ENCODE peak calls at places on chromosomes 13 and 19, in nine cellular contexts. A is brain microvascular endothelial cell; S is psoas muscle; M is fibroblast of lung; P is heart left ventricle; G is body of pancreas; U is upper lobe of right lung; E is heart right ventricle; L is CD8-positive, alpha-beta T cell. H is an unnamed sample. For H3K36me3, the result is how much of the 10 kb centered on the place peaks cover.

GRCh38 chr13:31050486-31051400 is 111.0 kb downstream of the HSPH1 start:
- DNase-seq in A (no peak), S (no peak), M (no peak), P (no peak), G (no peak), U (no peak), E (no peak), L (no peak), H (no peak)

GRCh38 chr19:44810555-44811447 is 1.9 kb downstream of the BCAM start:
- DNase-seq in A (no peak), S (no peak), M (no peak), P (no peak), G (no peak), U (no peak), E (no peak), L (no peak), H (peak)

GRCh38 chr19:45913874-45914830 is at the start of gene NANOS2:
- DNase-seq in A (no peak), S (peak), M (no peak), P (no peak), G (no peak), U (no peak), E (no peak), L (no peak), H (no peak)

GRCh38 chr13:98476538-98476966 is 100.4 kb downstream of the STK24 start:
- DNase-seq in A (peak), S (peak), M (peak), P (peak), G (peak), U (peak), E (no peak), L (peak), H (peak)

GRCh38 chr13:104466016-104466415 is 1399.8 kb upstream of the SLC10A2 start:
- DNase-seq in A (no peak), S (no peak), M (no peak), P (no peak), G (no peak), U (no peak), E (no peak), L (no peak), H (peak)

GRCh38 chr13:67440240-67440639 is 210.1 kb upstream of the PCDH9 start:
- DNase-seq in A (no peak), S (no peak), M (no peak), P (no peak), G (no peak), U (no peak), E (no peak), L (no peak), H (no peak)

GRCh38 chr13:20439261-20439660 is 86.4 kb downstream of the CRYL1 start:
- DNase-seq in A (no peak), S (no peak), M (peak), P (no peak), G (no peak), U (no peak), E (no peak), L (no peak), H (no peak)

GRCh38 chr13:51764184-51765141 is 39.5 kb downstream of the DHRS12 start:
- DNase-seq in A (peak), S (peak), M (peak), P (peak), G (peak), U (no peak), E (peak), L (peak), H (peak)

GRCh38 chr13:101144808-101145419 is 271.4 kb downstream of the NALCN start:
- DNase-seq in A (peak), S (no peak), M (peak), P (no peak), G (no peak), U (no peak), E (no peak), L (no peak), H (peak)

GRCh38 chr19:55086730-55087541 is 11.3 kb downstream of the EPS8L1 start:
- DNase-seq in A (peak), S (peak), M (peak), P (peak), G (peak), U (peak), E (peak), L (no peak), H (peak)

GRCh38 chr19:54684537-54684936 is 21.8 kb downstream of the LILRB4 start:
- DNase-seq in A (peak), S (no peak), M (peak), P (no peak), G (no peak), U (no peak), E (peak), L (no peak), H (peak)

GRCh38 chr13:72622546-72622945 is 104.9 kb downstream of the MZT1 start:
- DNase-seq in A (no peak), S (no peak), M (no peak), P (no peak), G (no peak), U (no peak), E (no peak), L (no peak), H (peak)

GRCh38 chr13:45042539-45042938 is 53.2 kb downstream of the GPALPP1 start:
- DNase-seq in A (no peak), S (no peak), M (peak), P (no peak), G (no peak), U (no peak), E (no peak), L (no peak), H (no peak)

GRCh38 chr13:77506874-77507273 is 28.6 kb upstream of the SCEL start:
- DNase-seq in A (no peak), S (no peak), M (no peak), P (no peak), G (no peak), U (no peak), E (no peak), L (no peak), H (no peak)

GRCh38 chr13:52851153-52851962 is 2.9 kb upstream of the PCDH8 start:
- DNase-seq in A (no peak), S (no peak), M (peak), P (peak), G (peak), U (peak), E (peak), L (no peak), H (no peak)

GRCh38 chr13:90375851-90376250 is 971.6 kb upstream of the MIR17HG start:
- DNase-seq in A (peak), S (no peak), M (peak), P (no peak), G (no peak), U (no peak), E (no peak), L (no peak), H (no peak)

GRCh38 chr19:14519860-14520407 is 1.7 kb upstream of the DNAJB1 start:
- DNase-seq in A (no peak), S (no peak), M (peak), P (no peak), G (peak), U (no peak), E (no peak), L (no peak), H (peak)

GRCh38 chr13:63327584-63327983 is 1911.9 kb upstream of the PCDH20 start:
- DNase-seq in A (no peak), S (no peak), M (no peak), P (no peak), G (no peak), U (no peak), E (no peak), L (no peak), H (no peak)

GRCh38 chr19:8500158-8500557 is 2.3 kb downstream of the PRAM1 start:
- DNase-seq in A (no peak), S (no peak), M (no peak), P (no peak), G (no peak), U (no peak), E (no peak), L (no peak), H (no peak)

GRCh38 chr19:58055483-58055874 is 3.6 kb upstream of the ZNF135 start:
- DNase-seq in A (no peak), S (no peak), M (no peak), P (no peak), G (no peak), U (no peak), E (no peak), L (no peak), H (no peak)

GRCh38 chr13:100671389-100672182 is 3.0 kb downstream of the TMTC4 start:
- DNase-seq in A (no peak), S (no peak), M (peak), P (no peak), G (no peak), U (no peak), E (no peak), L (no peak), H (no peak)

GRCh38 chr19:49929611-49930482 is 543 bp upstream of the NUP62 start:
- DNase-seq in A (peak), S (peak), M (peak), P (peak), G (peak), U (peak), E (peak), L (peak), H (peak)

GRCh38 chr19:49929121-49929610 is at the start of the genes ATF5 and NUP62:
- DNase-seq in A (peak), S (peak), M (peak), P (peak), G (peak), U (peak), E (peak), L (peak), H (peak)

GRCh38 chr19:49931293-49932040 is 2.2 kb upstream of the NUP62 start:
- DNase-seq in A (no peak), S (no peak), M (no peak), P (no peak), G (no peak), U (no peak), E (no peak), L (no peak), H (no peak)

GRCh38 chr19:49932041-49932451 is 2.7 kb upstream of the NUP62 start:
- DNase-seq in A (no peak), S (no peak), M (no peak), P (no peak), G (no peak), U (no peak), E (no peak), L (no peak), H (peak)

GRCh38 chr19:49930483-49931011 is 1.2 kb upstream of the NUP62 start:
- DNase-seq in A (no peak), S (peak), M (no peak), P (peak), G (no peak), U (no peak), E (peak), L (no peak), H (no peak)
- H3K4me3 ChIP-seq in A (no peak), S (peak), M (peak), P (no peak), G (no peak), U (peak), E (peak), L (peak), H (no peak)

DNA sequence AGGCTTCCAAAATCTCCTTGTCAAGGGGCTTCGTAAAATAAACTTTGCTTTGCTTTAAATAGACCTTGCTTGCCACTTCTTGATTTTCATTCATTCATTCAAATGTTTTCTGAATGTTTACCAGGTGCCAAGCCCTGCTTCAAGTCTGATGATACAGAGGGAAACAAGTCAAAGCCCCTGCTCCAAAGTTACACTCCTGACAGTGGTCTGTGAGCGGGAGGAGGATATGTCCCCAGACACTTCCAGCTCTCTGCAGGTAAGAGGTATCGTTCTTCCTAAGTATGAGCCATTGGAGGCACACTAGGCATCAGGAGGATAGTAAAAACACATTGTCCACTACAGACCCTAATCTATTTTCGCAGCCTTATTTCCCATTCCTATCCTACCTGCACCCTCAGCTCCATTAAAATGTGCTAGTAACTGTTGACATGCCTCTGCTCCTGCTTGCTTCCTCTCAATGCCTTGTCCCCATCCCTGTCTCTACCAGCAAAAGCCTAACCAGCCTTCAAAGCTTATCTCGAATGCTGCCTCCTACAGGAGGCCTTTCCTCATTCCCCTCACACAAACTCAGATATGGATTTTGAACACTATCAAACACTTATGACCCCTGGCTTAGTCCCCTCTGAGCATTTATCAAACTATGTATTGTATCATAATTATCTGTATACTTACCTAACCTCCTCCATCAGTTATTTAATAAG is 6.2 kb upstream of the WBP4 start:
- DNase-seq in A (no peak), S (no peak), M (no peak), P (no peak), G (no peak), U (no peak), E (no peak), L (no peak), H (no peak)
- TF ChIP-seq CTCF in A (peak), S (no peak), M (peak), P (peak), G (peak), U (no peak), E (no peak), L (no peak), H (peak)

DNA sequence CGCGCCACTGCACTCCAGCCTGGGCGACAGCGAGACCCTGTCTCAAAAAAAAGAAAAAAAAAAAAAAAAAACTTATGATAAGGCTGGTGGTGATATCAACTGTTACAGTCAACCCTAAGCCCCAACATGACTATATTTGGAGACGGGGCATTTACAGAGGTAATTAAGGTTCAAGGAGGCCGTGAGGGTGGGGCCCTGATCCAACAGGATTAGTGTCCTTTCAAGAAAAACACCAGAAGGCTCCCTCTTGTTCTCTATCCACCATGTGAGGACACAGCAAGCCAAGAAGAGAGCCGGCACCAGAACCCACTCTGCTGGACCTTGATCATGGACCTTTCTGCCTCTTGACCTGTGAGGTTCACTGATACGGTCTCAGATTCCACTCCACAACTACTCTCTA is 14.1 kb downstream of the MIER2 start:
- DNase-seq in A (no peak), S (no peak), M (no peak), P (no peak), G (no peak), U (peak), E (no peak), L (no peak), H (no peak)
- H3K36me3 ChIP-seq in A (half or more), S (half or more), M (under half), P (half or more), G (under half), U (half or more), E (half or more), L (under half), H (under half)

GRCh38 chr13:33817513-33817842 is 471 bp upstream of the RFC3 start:
- DNase-seq in A (no peak), S (no peak), M (peak), P (no peak), G (no peak), U (no peak), E (no peak), L (no peak), H (no peak)
- H3K4me3 ChIP-seq in A (peak), S (peak), M (peak), P (peak), G (no peak), U (peak), E (peak), L (peak), H (peak)

GRCh38 chr19:49866933-49867782 is at the start of gene PNKP:
- DNase-seq in A (peak), S (peak), M (peak), P (peak), G (peak), U (peak), E (peak), L (peak), H (peak)
- TF ChIP-seq CTCF in A (no peak), S (no peak), M (no peak), P (no peak), G (no peak), U (no peak), E (no peak), L (no peak), H (no peak)

DNA sequence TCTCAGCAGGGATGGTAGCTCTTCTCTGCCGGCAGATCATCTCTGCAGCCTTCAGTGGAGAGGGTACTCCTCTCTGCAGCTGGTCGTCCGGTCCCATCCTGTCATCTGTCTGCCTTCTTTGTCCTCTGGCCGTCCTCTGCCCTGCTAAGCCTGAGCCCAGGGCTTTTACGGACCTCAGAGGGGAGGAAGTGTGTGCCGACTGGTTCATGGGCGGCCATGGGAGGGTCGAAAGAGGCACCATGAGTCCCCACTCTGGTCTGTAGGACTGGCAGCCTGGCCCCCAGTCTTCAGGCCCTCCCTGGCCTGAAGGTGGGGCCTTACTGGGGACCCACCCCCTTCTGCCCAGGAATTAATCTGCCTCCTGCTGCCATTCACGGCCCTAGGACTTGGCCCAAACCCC is 4.0 kb downstream of the ZNF554 start:
- DNase-seq in A (no peak), S (no peak), M (no peak), P (no peak), G (no peak), U (no peak), E (no peak), L (no peak), H (no peak)
- H3K36me3 ChIP-seq in A (under half), S (under half), M (under half), P (under half), G (under half), U (under half), E (under half), L (under half), H (under half)

GRCh38 chr19:53506728-53507127 is 31.2 kb upstream of the ZNF331 start:
- DNase-seq in A (no peak), S (no peak), M (no peak), P (no peak), G (no peak), U (no peak), E (no peak), L (no peak), H (no peak)
- H3K4me3 ChIP-seq in A (no peak), S (no peak), M (no peak), P (no peak), G (no peak), U (no peak), E (no peak), L (no peak), H (no peak)

GRCh38 chr19:10979950-10980349 is 19.1 kb downstream of the SMARCA4 start:
- DNase-seq in A (no peak), S (peak), M (no peak), P (no peak), G (no peak), U (no peak), E (no peak), L (no peak), H (no peak)
- TF ChIP-seq CTCF in A (no peak), S (no peak), M (no peak), P (no peak), G (no peak), U (no peak), E (no peak), L (no peak), H (no peak)

GRCh38 chr19:17194608-17195007 is 20.5 kb upstream of the USE1 start:
- DNase-seq in A (no peak), S (no peak), M (no peak), P (no peak), G (no peak), U (no peak), E (no peak), L (no peak), H (no peak)

GRCh38 chr19:17197666-17198065 is 17.5 kb upstream of the USE1 start:
- DNase-seq in A (no peak), S (no peak), M (no peak), P (no peak), G (no peak), U (no peak), E (no peak), L (no peak), H (no peak)

GRCh38 chr19:17192751-17193150 is 22.4 kb upstream of the USE1 start:
- DNase-seq in A (no peak), S (no peak), M (no peak), P (no peak), G (no peak), U (no peak), E (no peak), L (no peak), H (no peak)

GRCh38 chr19:17196610-17197009 is 18.5 kb upstream of the USE1 start:
- DNase-seq in A (no peak), S (no peak), M (no peak), P (no peak), G (no peak), U (no peak), E (no peak), L (no peak), H (no peak)

GRCh38 chr19:17195106-17195505 is 20.1 kb upstream of the USE1 start:
- DNase-seq in A (no peak), S (no peak), M (no peak), P (no peak), G (no peak), U (no peak), E (no peak), L (no peak), H (no peak)
- H3K36me3 ChIP-seq in A (half or more), S (half or more), M (under half), P (half or more), G (under half), U (half or more), E (half or more), L (half or more), H (under half)

DNA sequence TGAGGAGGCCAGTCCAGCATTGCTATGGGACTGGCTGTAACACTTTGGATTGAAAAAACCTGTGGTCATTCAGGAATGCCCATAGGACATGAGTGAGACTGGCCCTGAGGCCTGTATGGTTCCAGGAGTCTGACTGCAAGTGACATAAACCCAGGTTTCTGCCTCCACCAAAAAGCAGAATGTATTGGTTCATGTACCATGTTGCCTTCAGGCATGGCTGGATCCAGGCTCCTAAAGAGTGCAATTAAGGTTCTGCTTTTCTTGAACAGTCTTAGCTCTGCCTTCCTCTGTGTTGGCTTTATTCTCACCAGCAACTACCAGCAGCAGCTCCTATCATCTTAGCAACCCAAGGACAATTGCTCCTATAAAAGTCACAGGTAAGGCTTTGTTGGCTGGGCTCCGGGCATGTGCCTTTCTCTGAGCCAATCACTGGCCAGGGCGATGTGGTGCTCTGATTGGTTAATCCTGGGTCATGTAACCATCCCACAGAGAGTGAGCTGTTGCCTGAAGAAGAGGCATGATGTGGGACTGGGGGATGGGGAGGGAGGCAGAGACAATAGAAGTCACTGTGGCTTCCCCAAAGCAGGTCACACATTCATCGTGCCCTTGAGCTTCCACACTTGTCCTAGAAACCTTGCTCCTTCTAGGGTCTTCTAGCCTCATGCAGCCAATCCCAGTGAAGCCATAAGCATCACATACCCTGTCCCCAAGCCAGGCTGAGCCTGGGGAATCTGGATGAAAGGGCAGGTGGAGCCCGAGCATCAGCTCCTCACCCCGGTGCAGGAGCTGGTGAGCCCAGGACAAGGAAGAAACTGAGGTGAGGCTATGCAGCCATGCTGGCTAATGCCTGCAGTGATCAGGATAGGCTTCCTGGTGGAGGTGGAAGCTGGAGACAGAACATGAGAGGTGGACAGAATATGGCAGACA is 123.9 kb downstream of the URI1 start:
- DNase-seq in A (no peak), S (no peak), M (no peak), P (peak), G (no peak), U (no peak), E (no peak), L (no peak), H (no peak)
- H3K4me3 ChIP-seq in A (no peak), S (no peak), M (no peak), P (no peak), G (no peak), U (no peak), E (no peak), L (no peak), H (no peak)